ENCODE peak calls at places on chromosomes 12 and 14, in five cellular contexts. M is fibroblast of the aortic adventitia; H is lower leg skin; S is cardiac fibroblast; Z is CD8-positive, alpha-beta T cell. G is an unnamed sample.

GRCh38 chr14:59013672-59014298 is 174.7 kb upstream of the DAAM1 start:
- DNase-seq in M (peak; percentile 56), H (no peak), S (peak; percentile 19), Z (no peak), G (peak; percentile 44)

GRCh38 chr12:124453419-124454351 is 113.7 kb downstream of the NCOR2 start:
- DNase-seq in M (peak; percentile 51), H (peak; percentile 97), S (peak; percentile 51), Z (peak; percentile 84), G (peak; percentile 68)

GRCh38 chr12:103503546-103504480 is 8.0 kb upstream of the C12orf42 start:
- DNase-seq in M (no peak), H (no peak), S (no peak), Z (peak; percentile 63), G (no peak)

GRCh38 chr14:93638790-93639189 is 149.5 kb downstream of the PRIMA1 start:
- DNase-seq in M (no peak), H (no peak), S (no peak), Z (no peak), G (no peak)

GRCh38 chr14:88481794-88482193 is 73.0 kb downstream of the PTPN21 start:
- DNase-seq in M (no peak), H (no peak), S (no peak), Z (no peak), G (no peak)

GRCh38 chr12:79983492-79983891 is 48.6 kb upstream of the PPP1R12A start:
- DNase-seq in M (peak; percentile 91), H (no peak), S (peak; percentile 66), Z (no peak), G (peak; percentile 97)

GRCh38 chr12:47828967-47829482 is 9.3 kb upstream of the HDAC7 start:
- DNase-seq in M (peak; percentile 73), H (peak; percentile 97), S (peak; percentile 87), Z (no peak), G (peak; percentile 79)

GRCh38 chr12:125944446-125944845 is 879.2 kb downstream of the AACS start:
- DNase-seq in M (no peak), H (no peak), S (no peak), Z (no peak), G (no peak)

GRCh38 chr14:55802986-55803431 is 223.0 kb downstream of the KTN1 start:
- DNase-seq in M (no peak), H (no peak), S (no peak), Z (no peak), G (no peak)

GRCh38 chr14:32623300-32624093 is 294.4 kb downstream of the AKAP6 start:
- DNase-seq in M (peak; percentile 67), H (no peak), S (peak; percentile 57), Z (no peak), G (peak; percentile 31)

GRCh38 chr12:49121047-49121696 is 10.0 kb downstream of the TUBA1B start:
- DNase-seq in M (peak; percentile 79), H (no peak), S (peak; percentile 81), Z (no peak), G (peak; percentile 73)

GRCh38 chr14:49464885-49465284 is 121.3 kb downstream of the RPS29 start:
- DNase-seq in M (no peak), H (no peak), S (no peak), Z (no peak), G (no peak)

GRCh38 chr12:12613334-12613733 is 1.7 kb downstream of the CREBL2 start:
- DNase-seq in M (peak; percentile 7), H (no peak), S (no peak), Z (no peak), G (no peak)

GRCh38 chr12:92032965-92033364 is 112.7 kb downstream of the BTG1 start:
- DNase-seq in M (peak; percentile 42), H (no peak), S (peak; percentile 34), Z (no peak), G (no peak)

GRCh38 chr14:44291516-44291915 is 215.6 kb downstream of the FSCB start:
- DNase-seq in M (peak; percentile 2), H (no peak), S (no peak), Z (no peak), G (no peak)

GRCh38 chr12:19945559-19946485 is 422.5 kb upstream of the PDE3A start:
- DNase-seq in M (peak; percentile 46), H (no peak), S (peak; percentile 70), Z (no peak), G (peak; percentile 65)

GRCh38 chr12:66409195-66409871 is 107.0 kb downstream of the HELB start:
- DNase-seq in M (peak; percentile 84), H (no peak), S (peak; percentile 89), Z (peak; percentile 34), G (peak; percentile 76)

GRCh38 chr12:105423237-105423636 is 92.7 kb downstream of the C12orf75 start:
- DNase-seq in M (no peak), H (no peak), S (no peak), Z (no peak), G (no peak)

GRCh38 chr14:81170829-81171195 is 49.9 kb downstream of the GTF2A1 start:
- DNase-seq in M (no peak), H (no peak), S (no peak), Z (no peak), G (no peak)
- TF ChIP-seq CTCF in M (no peak), H (no peak), S (no peak), Z (no peak), G (no peak)

GRCh38 chr14:73465833-73466532 is 7.6 kb upstream of the NUMB start:
- DNase-seq in M (no peak), H (peak; percentile 18), S (no peak), Z (no peak), G (no peak)

GRCh38 chr14:73462815-73463214 is 4.5 kb upstream of the NUMB start:
- DNase-seq in M (peak; percentile 77), H (peak; percentile 13), S (peak; percentile 77), Z (no peak), G (peak; percentile 74)

GRCh38 chr14:73462078-73462715 is 3.9 kb upstream of the NUMB start:
- DNase-seq in M (peak; percentile 87), H (peak; percentile 85), S (peak; percentile 81), Z (no peak), G (peak; percentile 63)

GRCh38 chr14:73461478-73462077 is 3.2 kb upstream of the NUMB start:
- DNase-seq in M (no peak), H (peak; percentile 29), S (no peak), Z (no peak), G (no peak)

GRCh38 chr14:73463411-73463810 is 5.1 kb upstream of the NUMB start:
- DNase-seq in M (peak; percentile 93), H (peak; percentile 87), S (peak; percentile 92), Z (no peak), G (peak; percentile 99)
- H3K4me3 ChIP-seq in M (peak overlapping the region; percentile 51), H (no peak overlapping the region), S (peak overlapping the region; percentile 31), Z (no peak overlapping the region), G (no peak overlapping the region)

DNA sequence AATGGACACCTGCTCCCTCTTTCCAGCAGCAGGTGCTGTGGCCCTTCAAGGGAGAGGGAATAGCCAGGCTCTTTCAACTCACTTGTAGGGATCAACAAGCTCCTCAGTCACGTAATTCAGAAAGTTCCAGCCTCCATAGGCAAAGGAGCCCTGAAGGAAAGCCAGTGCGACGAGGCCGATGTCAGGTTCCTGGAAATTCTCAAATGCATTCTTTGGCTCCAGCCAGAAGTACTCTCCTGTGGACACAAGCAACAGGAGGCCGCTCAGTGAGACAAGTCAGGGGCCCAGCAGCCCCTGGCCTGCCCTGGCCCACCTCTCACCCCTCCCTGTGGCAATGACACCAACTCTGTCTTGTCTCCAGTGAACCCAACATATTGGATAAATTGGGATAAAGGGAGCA is 21.3 kb upstream of the CEBPE start:
- DNase-seq in M (no peak), H (no peak), S (no peak), Z (no peak), G (no peak)
- TF ChIP-seq CTCF in M (no peak), H (no peak), S (no peak), Z (no peak), G (no peak)

GRCh38 chr14:25037032-25037431 is 12.9 kb downstream of the STXBP6 start:
- DNase-seq in M (no peak), H (no peak), S (no peak), Z (no peak), G (no peak)
- H3K4me3 ChIP-seq in M (no peak overlapping the region), H (no peak overlapping the region), S (no peak overlapping the region), Z (no peak overlapping the region), G (no peak overlapping the region)

DNA sequence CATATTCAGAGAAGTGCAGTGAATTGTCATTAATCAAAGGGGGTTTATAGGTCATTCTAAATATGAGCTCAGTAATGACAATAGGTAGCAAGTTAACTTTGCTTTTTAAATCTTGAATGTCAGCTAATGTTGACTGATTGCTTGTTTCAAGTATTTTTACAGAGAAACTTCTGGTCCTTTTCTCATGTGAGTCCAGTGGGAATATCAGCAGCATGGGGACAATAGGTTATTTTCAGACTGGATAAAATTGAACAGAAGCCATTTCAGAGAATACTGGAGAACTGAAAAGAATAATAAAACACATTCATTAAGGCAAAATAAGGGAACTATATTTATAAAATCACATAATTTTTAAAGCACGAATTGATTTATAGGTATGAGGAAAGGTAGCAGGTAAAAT is 78.7 kb downstream of the FUT8 start:
- DNase-seq in M (no peak), H (no peak), S (no peak), Z (no peak), G (no peak)
- TF ChIP-seq CTCF in M (no peak), H (no peak), S (no peak), Z (no peak), G (no peak)